ENCODE peak calls at places on chromosome 21, in seven cellular contexts. P is CD8-positive, alpha-beta memory T cell; W is K562; Q is effector memory CD4-positive, alpha-beta T cell; D is cardiac muscle cell; Z is GM23248; X is keratinocyte. C is an unnamed sample. For H3K27me3, the result is how much of the 10 kb centered on the place peaks cover.

GRCh38 chr21:29256125-29256895 is 42.4 kb upstream of the BACH1 start:
- DNase-seq in Q (no peak), X (no peak), W (no peak), D (no peak), Z (no peak), P (no peak), C (no peak)

GRCh38 chr21:31901342-31901741 is 28.5 kb downstream of the HUNK start:
- DNase-seq in Q (no peak), X (no peak), W (no peak), Z (no peak), P (no peak), D (no peak), C (no peak)

GRCh38 chr21:41429925-41430491 is 4.0 kb downstream of the MX1 start:
- DNase-seq in Q (no peak), Z (no peak), W (no peak), X (no peak), D (no peak), P (no peak), C (no peak)

GRCh38 chr21:41895643-41896493 is 16.7 kb upstream of the PRDM15 start:
- DNase-seq in D (peak), Q (peak), X (no peak), P (no peak), W (peak), Z (no peak), C (no peak)

GRCh38 chr21:39136711-39137110 is 46.5 kb downstream of the PSMG1 start:
- DNase-seq in D (no peak), Z (peak), Q (no peak), P (no peak), W (no peak), X (no peak), C (peak)

GRCh38 chr21:29477941-29478340 is 179.2 kb downstream of the BACH1 start:
- DNase-seq in X (no peak), Q (no peak), W (no peak), Z (peak), P (no peak), D (peak), C (peak)

GRCh38 chr21:39379986-39380891 is 31.4 kb upstream of the HMGN1 start:
- DNase-seq in Q (peak), X (peak), Z (peak), P (peak), W (peak), D (peak), C (peak)

GRCh38 chr21:14737278-14737677 is 191.2 kb upstream of the SAMSN1 start:
- DNase-seq in X (no peak), P (no peak), Q (no peak), D (no peak), W (no peak), Z (no peak), C (no peak)

GRCh38 chr21:30480145-30480544 is at the start of gene KRTAP19-1:
- DNase-seq in Z (no peak), D (no peak), Q (no peak), W (no peak), P (no peak), X (no peak), C (no peak)

GRCh38 chr21:41121785-41122415 is 46.1 kb upstream of the BACE2 start:
- DNase-seq in D (peak), X (peak), Z (peak), P (no peak), W (peak), Q (no peak), C (peak)

GRCh38 chr21:43975469-43976098 is 36.5 kb upstream of the TRAPPC10 start:
- DNase-seq in X (peak), Q (peak), Z (peak), P (peak), W (peak), D (peak), C (peak)

GRCh38 chr21:38342734-38343133 is 85.9 kb downstream of the KCNJ15 start:
- DNase-seq in Q (no peak), Z (no peak), D (peak), W (no peak), X (no peak), P (no peak), C (no peak)

GRCh38 chr21:31397515-31397926 is 53.5 kb upstream of the TIAM1 start:
- DNase-seq in P (no peak), Z (no peak), X (no peak), W (no peak), Q (no peak), D (peak), C (no peak)

GRCh38 chr21:17726047-17726446 is 93.1 kb downstream of the C21orf91 start:
- DNase-seq in W (no peak), Q (no peak), Z (peak), X (no peak), D (no peak), P (no peak), C (no peak)

GRCh38 chr21:29151937-29152336 is 21.5 kb downstream of the MAP3K7CL start:
- DNase-seq in Z (no peak), D (peak), W (no peak), X (no peak), Q (no peak), P (no peak), C (no peak)

GRCh38 chr21:28684351-28684750 is 308.3 kb downstream of the LTN1 start:
- DNase-seq in D (peak), W (no peak), Z (no peak), X (no peak), Q (no peak), P (no peak), C (no peak)

GRCh38 chr21:43331962-43332458 is 94.9 kb downstream of the SIK1 start:
- DNase-seq in Z (peak), D (peak), P (no peak), W (no peak), Q (no peak), X (no peak), C (peak)

GRCh38 chr21:20259035-20259867 is 739.0 kb upstream of the NCAM2 start:
- DNase-seq in W (no peak), D (no peak), P (no peak), Z (no peak), X (no peak), Q (no peak), C (no peak)

GRCh38 chr21:30340714-30341573 is 3.5 kb upstream of the KRTAP27-1 start:
- DNase-seq in X (no peak), Z (peak), D (peak), W (peak), Q (no peak), P (no peak), C (no peak)

GRCh38 chr21:16536661-16537359 is 807.0 kb downstream of the USP25 start:
- DNase-seq in Q (no peak), X (no peak), P (no peak), W (no peak), D (peak), Z (no peak), C (no peak)

GRCh38 chr21:24290151-24290833 is 1317.0 kb downstream of the MRPL39 start:
- DNase-seq in D (no peak), X (no peak), Z (no peak), P (no peak), Q (peak), W (no peak), C (no peak)

GRCh38 chr21:37496972-37497371 is 130.4 kb downstream of the DYRK1A start:
- DNase-seq in Q (no peak), X (no peak), P (no peak), W (no peak), Z (peak), D (peak), C (no peak)

GRCh38 chr21:39447264-39447663 is 1.7 kb upstream of the LCA5L start:
- DNase-seq in P (no peak), Z (no peak), W (no peak), D (no peak), Q (no peak), X (no peak), C (no peak)

DNA sequence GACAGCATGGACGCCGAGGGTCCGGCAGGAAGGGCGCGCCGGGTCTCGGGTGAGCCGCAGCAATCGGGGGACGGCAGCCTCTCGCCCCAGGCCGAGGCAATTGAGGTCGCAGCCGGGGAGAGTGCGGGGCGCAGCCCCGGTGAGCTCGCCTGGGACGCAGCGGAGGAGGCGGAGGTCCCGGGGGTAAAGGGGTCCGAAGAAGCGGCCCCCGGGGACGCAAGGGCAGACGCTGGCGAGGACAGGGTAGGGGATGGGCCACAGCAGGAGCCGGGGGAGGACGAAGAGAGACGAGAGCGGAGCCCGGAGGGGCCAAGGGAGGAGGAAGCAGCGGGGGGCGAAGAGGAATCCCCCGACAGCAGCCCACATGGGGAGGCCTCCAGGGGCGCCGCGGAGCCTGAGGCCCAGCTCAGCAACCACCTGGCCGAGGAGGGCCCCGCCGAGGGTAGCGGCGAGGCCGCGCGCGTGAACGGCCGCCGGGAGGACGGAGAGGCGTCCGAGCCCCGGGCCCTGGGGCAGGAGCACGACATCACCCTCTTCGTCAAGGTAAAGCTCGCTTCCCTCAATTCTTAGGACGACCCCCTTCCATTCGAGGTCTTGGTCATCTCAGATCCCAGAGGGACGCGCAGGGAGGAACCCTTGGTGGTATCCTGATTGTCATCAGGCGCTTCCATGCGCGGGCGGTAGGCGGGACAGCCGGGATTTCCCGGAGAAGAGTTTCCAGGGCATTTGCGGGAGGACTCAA is 1.6 kb downstream of the CLIC6 start:
- DNase-seq in W (no peak), P (no peak), X (no peak), Z (peak), D (no peak), Q (no peak), C (peak)
- H3K27me3 ChIP-seq in W (under half), P (under half), X (half or more), Z (half or more), D (half or more), Q (under half), C (under half)

GRCh38 chr21:35678393-35678792 is 381.9 kb downstream of the SETD4 start:
- DNase-seq in W (no peak), Q (no peak), Z (no peak), X (no peak), P (no peak), D (no peak), C (no peak)
- H3K27me3 ChIP-seq in W (under half), Q (under half), Z (under half), X (under half), P (under half), D (under half), C (under half)

DNA sequence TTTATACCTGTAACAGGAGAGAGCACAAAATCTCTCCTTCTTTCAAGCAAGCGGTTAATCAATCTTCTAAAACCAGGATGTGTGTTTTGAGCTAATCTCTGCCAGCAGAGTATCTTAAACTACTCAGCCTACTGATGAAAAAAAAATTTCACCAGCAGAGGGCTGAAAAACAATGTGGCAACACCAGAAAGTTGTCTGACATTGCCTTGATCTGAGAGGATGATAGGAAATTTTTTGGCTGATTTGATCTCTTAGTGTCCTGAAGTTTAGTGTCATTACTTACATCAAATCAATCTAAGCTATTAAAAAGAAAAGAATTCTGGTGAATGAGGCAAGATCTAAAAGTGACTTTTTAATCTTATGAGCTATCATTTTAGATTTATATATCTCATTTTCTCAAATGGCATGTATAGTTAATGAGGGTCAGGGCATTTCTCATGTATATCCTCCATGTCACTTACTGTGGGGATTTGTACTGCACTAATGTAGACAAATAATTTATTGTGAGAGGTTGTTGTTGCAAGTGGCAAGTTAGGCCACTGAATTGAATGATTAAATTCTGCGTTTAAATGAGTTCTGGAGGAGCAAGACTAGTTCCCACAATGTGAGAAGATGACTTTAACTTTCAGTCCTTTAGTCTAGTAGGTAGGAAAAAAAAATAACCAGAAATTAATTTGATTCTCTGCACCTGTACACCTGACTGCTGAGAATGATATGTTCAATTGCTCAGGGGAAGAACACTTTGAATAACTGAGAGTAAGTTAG is 10.8 kb downstream of the ADAMTS1 start:
- DNase-seq in Q (no peak), W (no peak), P (no peak), Z (peak), D (peak), X (no peak), C (peak)
- H3K27me3 ChIP-seq in Q (under half), W (under half), P (under half), Z (under half), D (under half), X (under half), C (under half)

GRCh38 chr21:45253633-45254556 is 33.8 kb downstream of the POFUT2 start:
- DNase-seq in Z (no peak), X (no peak), P (no peak), D (no peak), W (no peak), Q (no peak), C (no peak)
- H3K27me3 ChIP-seq in Z (under half), X (under half), P (under half), D (under half), W (under half), Q (under half), C (under half)

C was measured in SJSA1.